ENCODE peak calls at places on chromosomes 3 and 15, in nine cellular contexts. U is WTC11; E is T-helper 2 cell; G is activated CD4-positive, alpha-beta T cell treated with anti-CD3 and anti-CD28 coated beads, Interleukin-2, amount 50 U/mL, for 24 hours; N is amygdala; I is globus pallidus; Y is left ventricle myocardium superior; X is GM10248; D is upper lobe of left lung. C is an unnamed sample.

GRCh38 chr15:75367913-75368688 is at the start of gene MAN2C1:
- DNase-seq in E (peak; percentile 86), I (peak; percentile 89), N (peak; percentile 71), X (peak; percentile 97), G (peak; percentile 93), Y (peak; percentile 97), D (peak; percentile 98), U (peak; percentile 95), C (peak; percentile 86)

GRCh38 chr3:186273586-186273985 is 88.4 kb downstream of the DGKG start:
- DNase-seq in Y (peak; percentile 85), D (no peak), E (no peak), U (no peak), G (no peak), X (no peak), N (no peak), I (no peak), C (no peak)

GRCh38 chr15:86229306-86229705 is 149.6 kb downstream of the AGBL1 start:
- DNase-seq in G (no peak), I (no peak), D (no peak), N (no peak), E (no peak), X (no peak), Y (no peak), U (no peak), C (no peak)

GRCh38 chr15:100879461-100880138 is at the start of gene ALDH1A3:
- DNase-seq in X (peak; percentile 34), G (no peak), U (peak; percentile 48), D (no peak), I (no peak), E (no peak), N (no peak), Y (peak; percentile 68), C (no peak)

GRCh38 chr15:44307712-44308111 is 19.2 kb downstream of the GOLM2 start:
- DNase-seq in I (no peak), G (no peak), X (no peak), N (no peak), U (no peak), D (no peak), E (no peak), Y (no peak), C (no peak)

GRCh38 chr15:60932051-60932915 is 296.8 kb downstream of the RORA start:
- DNase-seq in I (no peak), U (no peak), Y (peak; percentile 36), N (no peak), E (peak; percentile 39), G (peak; percentile 51), D (peak; percentile 23), X (no peak), C (peak; percentile 75)

GRCh38 chr3:139640456-139640855 is 37.3 kb downstream of the NMNAT3 start:
- DNase-seq in E (no peak), I (no peak), N (no peak), Y (no peak), G (no peak), X (no peak), D (no peak), U (no peak), C (no peak)

GRCh38 chr15:91268510-91268909 is 168.5 kb downstream of the SV2B start:
- DNase-seq in U (peak; percentile 64), E (no peak), G (no peak), X (no peak), D (no peak), N (no peak), I (no peak), Y (no peak), C (no peak)

GRCh38 chr3:164640586-164640985 is 437.7 kb downstream of the SI start:
- DNase-seq in D (no peak), Y (no peak), G (no peak), X (no peak), E (no peak), I (no peak), N (no peak), U (no peak), C (no peak)

GRCh38 chr3:78912687-78913086 is 855.1 kb downstream of the ROBO1 start:
- DNase-seq in Y (no peak), E (no peak), U (no peak), D (no peak), I (no peak), X (no peak), G (no peak), N (no peak), C (no peak)

GRCh38 chr3:193946945-193947344 is 189.0 kb upstream of the HES1 start:
- DNase-seq in X (no peak), Y (no peak), E (no peak), U (no peak), D (no peak), G (no peak), I (no peak), N (no peak), C (no peak)

GRCh38 chr3:13896473-13897154 is 16.7 kb upstream of the WNT7A start:
- DNase-seq in G (peak; percentile 55), D (peak; percentile 66), E (peak; percentile 33), Y (no peak), I (peak; percentile 65), U (peak; percentile 66), X (peak; percentile 51), N (no peak), C (peak; percentile 72)

GRCh38 chr3:173253471-173253870 is 112.4 kb upstream of the SPATA16 start:
- DNase-seq in I (no peak), D (no peak), X (no peak), N (no peak), Y (no peak), U (no peak), G (no peak), E (no peak), C (no peak)

GRCh38 chr3:197168606-197169005 is 129.8 kb downstream of the DLG1 start:
- DNase-seq in D (no peak), Y (no peak), E (no peak), I (no peak), N (no peak), G (no peak), U (no peak), X (no peak), C (no peak)

GRCh38 chr3:49813497-49814174 is at the start of gene UBA7:
- DNase-seq in N (peak; percentile 10), Y (peak; percentile 74), E (no peak), D (peak; percentile 81), X (peak; percentile 84), I (peak; percentile 38), U (no peak), G (no peak), C (peak; percentile 29)

GRCh38 chr3:187738400-187739124 is 6.7 kb downstream of the BCL6 start:
- DNase-seq in G (peak; percentile 72), E (peak; percentile 54), D (peak; percentile 91), N (peak; percentile 85), Y (peak; percentile 84), I (peak; percentile 95), X (peak; percentile 81), U (peak; percentile 86), C (peak; percentile 54)

GRCh38 chr3:168820748-168821445 is 725.2 kb upstream of the GOLIM4 start:
- DNase-seq in Y (no peak), D (no peak), X (no peak), U (no peak), I (no peak), N (no peak), G (no peak), E (no peak), C (no peak)

GRCh38 chr15:32104061-32104980 is 74.0 kb downstream of the CHRNA7 start:
- DNase-seq in D (no peak), N (no peak), U (no peak), Y (no peak), E (no peak), G (no peak), X (no peak), I (no peak), C (no peak)

GRCh38 chr3:9778102-9778501 is 8.4 kb upstream of the CAMK1 start:
- DNase-seq in G (peak; percentile 76), N (no peak), E (no peak), I (no peak), Y (no peak), U (no peak), D (no peak), X (peak; percentile 49), C (no peak)

GRCh38 chr3:72590732-72591192 is 257.5 kb downstream of the SHQ1 start:
- DNase-seq in U (peak; percentile 30), G (no peak), N (no peak), E (no peak), Y (no peak), I (no peak), X (no peak), D (no peak), C (no peak)

GRCh38 chr3:25047058-25047457 is 381.0 kb upstream of the RARB start:
- DNase-seq in G (no peak), X (no peak), N (no peak), I (no peak), D (no peak), U (no peak), E (no peak), Y (no peak), C (no peak)

GRCh38 chr3:77171026-77171425 is 131.1 kb downstream of the ROBO2 start:
- DNase-seq in E (no peak), Y (no peak), N (no peak), U (no peak), G (no peak), D (no peak), I (no peak), X (no peak), C (no peak)

GRCh38 chr3:145243875-145244274 is 917.1 kb downstream of the PLOD2 start:
- DNase-seq in D (no peak), E (no peak), G (no peak), U (no peak), X (no peak), I (no peak), N (no peak), Y (no peak), C (no peak)

GRCh38 chr3:46427929-46428833 is 21.1 kb downstream of the CCRL2 start:
- DNase-seq in D (no peak), N (no peak), Y (no peak), G (no peak), I (no peak), E (no peak), U (no peak), X (no peak), C (no peak)

GRCh38 chr3:45056608-45057301 is 30.7 kb downstream of the CLEC3B start:
- DNase-seq in E (no peak), N (no peak), X (no peak), I (no peak), G (no peak), D (no peak), U (no peak), Y (no peak), C (no peak)

GRCh38 chr3:147411235-147411607 is 2.1 kb downstream of the ZIC1 start:
- DNase-seq in U (no peak), E (no peak), G (no peak), D (no peak), Y (no peak), N (no peak), I (no peak), X (no peak), C (no peak)

GRCh38 chr3:52126036-52126435 is 28.2 kb downstream of the POC1A start:
- DNase-seq in U (no peak), Y (peak; percentile 18), D (no peak), I (no peak), G (no peak), N (no peak), X (no peak), E (no peak), C (no peak)